ENCODE peak calls at places on chromosomes 12 and 14, in ten cellular contexts. I is NT2/D1, K is hepatocyte, S is heart left ventricle, N is uterus, V is PC-9, Z is stomach, U is astrocyte, Q is ovary, M is neural progenitor cell. E is an unnamed sample. For H3K27me3 and H3K36me3, the result is how much of the 10 kb centered on the place peaks cover.

GRCh38 chr14:30559638-30560071 is 697 bp downstream of the G2E3 start:
- DNase-seq in Q (no peak), V (no peak), Z (no peak), I (no peak), U (peak), N (no peak), K (peak), M (peak), S (no peak), E (no peak)

GRCh38 chr12:45200497-45201043 is 15.3 kb upstream of the ANO6 start:
- DNase-seq in U (no peak), V (no peak), N (peak), S (no peak), Q (no peak), K (no peak), M (no peak), I (no peak), Z (no peak), E (no peak)

GRCh38 chr14:100370003-100370402 is 46.9 kb downstream of the SLC25A47 start:
- DNase-seq in Q (no peak), K (no peak), S (no peak), M (no peak), N (no peak), V (no peak), I (no peak), Z (no peak), U (no peak), E (no peak)

GRCh38 chr12:51371295-51371953 is 19.8 kb downstream of the GALNT6 start:
- DNase-seq in Z (peak), U (peak), I (peak), Q (peak), N (peak), V (peak), M (peak), K (peak), S (peak), E (peak)

GRCh38 chr12:38653650-38654049 is 251.7 kb downstream of the CPNE8 start:
- DNase-seq in I (no peak), M (no peak), Z (no peak), K (no peak), U (no peak), S (no peak), V (no peak), N (no peak), Q (no peak), E (no peak)

GRCh38 chr14:33548606-33549005 is 402.3 kb downstream of the EGLN3 start:
- DNase-seq in Q (no peak), Z (no peak), M (peak), S (no peak), U (no peak), I (no peak), K (no peak), V (no peak), N (no peak), E (no peak)

GRCh38 chr12:18158774-18159557 is 69.0 kb upstream of the RERGL start:
- DNase-seq in Z (no peak), M (peak), N (no peak), V (peak), K (peak), Q (no peak), S (no peak), I (peak), U (no peak), E (no peak)

GRCh38 chr14:32339188-32339587 is 10.1 kb downstream of the AKAP6 start:
- DNase-seq in Z (no peak), Q (no peak), I (no peak), M (no peak), K (no peak), V (no peak), N (no peak), U (no peak), S (no peak), E (no peak)

GRCh38 chr12:849192-849527 is 96.8 kb downstream of the WNK1 start:
- DNase-seq in S (no peak), N (no peak), M (no peak), V (no peak), K (no peak), U (no peak), Q (no peak), I (no peak), Z (no peak), E (no peak)

GRCh38 chr12:104526751-104527150 is 70.0 kb downstream of the CHST11 start:
- DNase-seq in K (no peak), U (no peak), S (no peak), Q (no peak), Z (no peak), I (no peak), M (peak), V (no peak), N (no peak), E (no peak)

GRCh38 chr14:38290601-38291190 is 34.8 kb upstream of the CLEC14A start:
- DNase-seq in M (no peak), N (no peak), K (peak), I (no peak), V (no peak), S (no peak), Z (no peak), U (peak), Q (no peak), E (peak)

GRCh38 chr14:34713681-34714319 is 593 bp downstream of the CFL2 start:
- DNase-seq in N (peak), V (peak), I (no peak), S (peak), U (peak), M (peak), Z (peak), K (peak), Q (peak), E (peak)

GRCh38 chr12:62523619-62524018 is 57.0 kb downstream of the MON2 start:
- DNase-seq in S (no peak), N (no peak), M (no peak), Z (no peak), Q (no peak), U (no peak), I (no peak), K (no peak), V (no peak), E (no peak)

GRCh38 chr12:57603323-57603722 is 1.3 kb upstream of the DTX3 start:
- DNase-seq in Z (no peak), U (no peak), K (no peak), M (no peak), Q (no peak), I (no peak), N (no peak), S (no peak), V (no peak), E (no peak)

GRCh38 chr14:37197421-37198272 is at the start of gene MIPOL1:
- DNase-seq in K (peak), M (peak), V (peak), Q (peak), Z (peak), U (peak), N (peak), I (peak), S (peak), E (peak)

GRCh38 chr12:64757778-64758177 is 1.4 kb downstream of the GNS start:
- DNase-seq in M (no peak), N (no peak), U (no peak), K (no peak), Q (no peak), V (no peak), S (no peak), Z (no peak), I (no peak), E (no peak)
- H3K4me3 ChIP-seq in M (no peak), N (peak), U (no peak), K (no peak), Q (peak), V (peak), S (no peak), Z (peak), I (no peak), E (no peak)

DNA sequence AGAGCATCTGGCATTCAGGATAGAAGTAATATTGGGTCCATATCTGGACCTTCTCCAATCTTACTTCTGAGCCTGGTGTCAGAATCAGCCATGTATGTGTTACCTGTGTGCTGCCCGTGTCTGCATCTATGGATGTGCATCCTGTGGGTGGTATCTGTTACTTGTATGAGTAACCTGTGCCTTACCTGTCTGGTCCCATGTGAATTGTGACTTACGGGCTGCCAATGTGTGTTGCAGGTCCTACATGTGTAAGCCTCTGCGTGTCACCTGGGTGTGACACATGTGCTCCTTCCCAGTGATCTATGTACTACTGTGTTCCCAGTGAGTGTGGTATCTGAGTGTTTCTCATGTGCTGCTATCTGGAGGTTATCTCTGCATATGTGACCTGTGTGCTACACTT is 208.4 kb downstream of the ADGRD1 start:
- DNase-seq in S (no peak), Q (no peak), V (no peak), N (no peak), M (no peak), Z (no peak), K (no peak), I (no peak), U (no peak), E (no peak)
- H3K27me3 ChIP-seq in S (under half), Q (under half), V (under half), N (under half), M (under half), Z (under half), K (under half), I (under half), U (under half), E (under half)

GRCh38 chr14:67766035-67766680 is 50.2 kb downstream of the ZFYVE26 start:
- DNase-seq in V (no peak), Q (no peak), N (no peak), I (no peak), Z (no peak), M (no peak), U (no peak), S (peak), K (no peak), E (no peak)
- H3K36me3 ChIP-seq in V (under half), Q (under half), N (under half), I (half or more), Z (under half), M (under half), U (under half), S (half or more), K (under half), E (under half)

GRCh38 chr12:116708826-116709756 is 28.8 kb downstream of the SPRING1 start:
- DNase-seq in I (no peak), S (peak), K (peak), V (peak), M (peak), Z (peak), U (peak), Q (peak), N (peak), E (no peak)
- H3K4me3 ChIP-seq in I (no peak), S (no peak), K (no peak), V (peak), M (peak), Z (no peak), U (no peak), Q (no peak), N (no peak), E (no peak)

GRCh38 chr12:52385226-52385702 is at the start of gene KRT84:
- DNase-seq in I (no peak), N (no peak), U (no peak), M (no peak), Z (no peak), Q (no peak), V (no peak), S (no peak), K (no peak), E (no peak)
- H3K27me3 ChIP-seq in I (under half), N (under half), U (under half), M (under half), Z (under half), Q (under half), V (under half), S (under half), K (under half), E (under half)

GRCh38 chr12:123344086-123344485 is 20.6 kb downstream of the SBNO1 start:
- DNase-seq in V (no peak), K (no peak), U (no peak), N (no peak), I (no peak), S (no peak), M (no peak), Z (no peak), Q (peak), E (no peak)
- H3K36me3 ChIP-seq in V (under half), K (under half), U (under half), N (under half), I (half or more), S (half or more), M (under half), Z (half or more), Q (under half), E (under half)

DNA sequence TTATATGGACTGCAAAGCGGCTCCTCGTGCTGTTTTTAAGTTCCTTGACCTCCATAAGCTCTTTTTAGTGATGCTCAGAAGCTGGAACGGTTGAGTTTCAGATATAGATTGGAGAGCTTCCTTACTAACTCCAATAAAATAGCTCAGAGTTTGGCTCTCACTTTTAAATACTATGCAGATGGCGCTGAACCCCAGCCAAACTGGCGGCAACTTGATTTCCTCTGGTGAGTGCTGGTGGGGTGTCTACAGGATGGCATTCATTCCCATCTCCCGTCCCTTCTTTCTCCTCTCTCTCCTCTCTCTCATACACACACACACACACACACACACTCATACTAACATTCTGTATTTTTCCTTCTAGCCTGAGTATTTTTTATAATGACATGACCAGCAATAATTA is 346.3 kb downstream of the ETNK1 start:
- DNase-seq in M (no peak), Z (no peak), U (no peak), N (no peak), Q (no peak), K (no peak), S (no peak), I (no peak), V (no peak), E (no peak)
- H3K4me3 ChIP-seq in M (no peak), Z (no peak), U (no peak), N (no peak), Q (no peak), K (no peak), S (no peak), I (no peak), V (no peak), E (no peak)

E was measured in kidney epithelial cell.